ENCODE peak calls at places on chromosomes 12 and 14, in four cellular contexts. A is transverse colon, J is WTC11, G is OCI-M1. H is an unnamed sample.

GRCh38 chr12:92469837-92470236 is 233.0 kb upstream of the PLEKHG7 start:
- DNase-seq in A (no peak), J (no peak), G (no peak), H (no peak)

GRCh38 chr12:66296171-66296683 is 6.1 kb upstream of the HELB start:
- DNase-seq in A (no peak), J (no peak), G (no peak), H (no peak)

GRCh38 chr14:49623941-49624806 is 3.6 kb downstream of the MGAT2 start:
- DNase-seq in A (peak), J (no peak), G (no peak), H (no peak)

GRCh38 chr14:32224731-32225377 is 21.8 kb upstream of the RNU6-8 start:
- DNase-seq in A (no peak), J (peak), G (peak), H (peak)

GRCh38 chr12:109804820-109805761 is 28.1 kb downstream of the TRPV4 start:
- DNase-seq in A (peak), J (peak), G (peak), H (peak)

GRCh38 chr12:13101854-13102375 is 1.6 kb downstream of the GSG1 start:
- DNase-seq in A (peak), J (no peak), G (no peak), H (peak)

GRCh38 chr14:23346693-23347405 is 5.8 kb downstream of the SLC22A17 start:
- DNase-seq in A (no peak), J (peak), G (no peak), H (no peak)

GRCh38 chr14:97187916-97188315 is 390.7 kb downstream of the VRK1 start:
- DNase-seq in A (no peak), J (no peak), G (no peak), H (no peak)

GRCh38 chr12:109707470-109707821 is 6.2 kb upstream of the FAM222A start:
- DNase-seq in A (no peak), J (no peak), G (no peak), H (no peak)

GRCh38 chr12:70543444-70543843 is 93.8 kb downstream of the PTPRB start:
- DNase-seq in A (no peak), J (no peak), G (no peak), H (no peak)

GRCh38 chr12:70367268-70368141 is 1.4 kb downstream of the KCNMB4 start:
- DNase-seq in A (no peak), J (no peak), G (peak), H (no peak)

GRCh38 chr14:92500491-92500941 is 13.1 kb upstream of the RIN3 start:
- DNase-seq in A (no peak), J (no peak), G (no peak), H (no peak)

GRCh38 chr14:100400115-100400514 is 77.0 kb downstream of the SLC25A47 start:
- DNase-seq in A (peak), J (no peak), G (no peak), H (no peak)

GRCh38 chr14:99215277-99215676 is 56.7 kb downstream of the BCL11B start:
- DNase-seq in A (no peak), J (no peak), G (no peak), H (no peak)

GRCh38 chr14:55850803-55851202 is 267.4 kb upstream of the PELI2 start:
- DNase-seq in A (no peak), J (no peak), G (no peak), H (no peak)

GRCh38 chr12:73632191-73632590 is 905.4 kb upstream of the ATXN7L3B start:
- DNase-seq in A (no peak), J (no peak), G (no peak), H (no peak)

GRCh38 chr12:91513354-91513753 is 330.7 kb upstream of the DCN start:
- DNase-seq in A (no peak), J (no peak), G (no peak), H (no peak)

GRCh38 chr12:47963340-47964040 is at the start of gene TMEM106C:
- DNase-seq in A (peak), J (peak), G (peak), H (peak)

GRCh38 chr14:83559721-83560120 is 1970.2 kb upstream of the FLRT2 start:
- DNase-seq in A (no peak), J (no peak), G (no peak), H (no peak)

GRCh38 chr12:9258676-9259075 is 50.5 kb upstream of the PZP start:
- DNase-seq in A (no peak), J (no peak), G (no peak), H (no peak)

GRCh38 chr12:34287986-34288962 is 266.0 kb downstream of the ALG10 start:
- DNase-seq in A (peak), J (no peak), G (no peak), H (no peak)

GRCh38 chr12:21813125-21813524 is 38.6 kb upstream of the KCNJ8 start:
- DNase-seq in A (no peak), J (no peak), G (peak), H (peak)

GRCh38 chr14:71071042-71071441 is 163.8 kb downstream of the PCNX1 start:
- DNase-seq in A (no peak), J (no peak), G (no peak), H (no peak)

GRCh38 chr14:77319416-77319815 is 1.3 kb downstream of the POMT2 start:
- DNase-seq in A (no peak), J (no peak), G (no peak), H (no peak)

GRCh38 chr12:104686196-104686595 is 229.4 kb downstream of the CHST11 start:
- DNase-seq in A (no peak), J (no peak), G (no peak), H (no peak)

GRCh38 chr14:106530423-106531107 is 1004.2 kb downstream of the TMEM121 start:
- DNase-seq in A (peak), J (no peak), G (no peak), H (peak)

H was measured in erythroblast.